ENCODE peak calls at places on chromosomes 13 and 19, in four cellular contexts. N is thoracic aorta, I is RWPE1, X is body of pancreas. V is an unnamed sample.

GRCh38 chr13:102707465-102707864 is 12.6 kb upstream of the METTL21C start:
- DNase-seq in N (no peak), I (peak; percentile 85), X (no peak), V (no peak)

GRCh38 chr13:21147827-21148226 is 28.5 kb downstream of the SKA3 start:
- DNase-seq in N (no peak), I (no peak), X (no peak), V (no peak)

GRCh38 chr19:5803752-5804515 is 933 bp upstream of the NRTN start:
- DNase-seq in N (no peak), I (peak; percentile 90), X (peak; percentile 94), V (peak; percentile 95)

GRCh38 chr13:23986619-23987018 is 89.3 kb upstream of the C1QTNF9B start:
- DNase-seq in N (no peak), I (no peak), X (no peak), V (no peak)

GRCh38 chr13:29753593-29754485 is 96.6 kb downstream of the UBL3 start:
- DNase-seq in N (no peak), I (no peak), X (no peak), V (no peak)

GRCh38 chr13:40389081-40389641 is 277.3 kb downstream of the FOXO1 start:
- DNase-seq in N (no peak), I (no peak), X (no peak), V (no peak)

GRCh38 chr19:4389064-4389375 is 11.3 kb downstream of the SH3GL1 start:
- DNase-seq in N (no peak), I (no peak), X (no peak), V (no peak)

GRCh38 chr13:75687145-75687763 is 51.1 kb downstream of the LMO7 start:
- DNase-seq in N (no peak), I (no peak), X (no peak), V (no peak)

GRCh38 chr13:36975172-36975571 is 24.0 kb downstream of the ALG5 start:
- DNase-seq in N (no peak), I (no peak), X (no peak), V (no peak)

GRCh38 chr19:3987619-3988371 is 2.5 kb upstream of the EEF2 start:
- DNase-seq in N (peak; percentile 53), I (peak; percentile 85), X (peak; percentile 93), V (peak; percentile 93)

GRCh38 chr19:47243364-47243775 is 12.4 kb upstream of the BBC3 start:
- DNase-seq in N (no peak), I (no peak), X (no peak), V (no peak)

GRCh38 chr19:4589579-4590410 is 30.3 kb upstream of the SEMA6B start:
- DNase-seq in N (no peak), I (no peak), X (no peak), V (no peak)

GRCh38 chr13:18628428-18628827 is 553.2 kb downstream of the TUBA3C start:
- DNase-seq in N (no peak), I (no peak), X (no peak), V (no peak)

GRCh38 chr13:74250738-74251190 is 116.6 kb upstream of the KLF12 start:
- DNase-seq in N (no peak), I (peak; percentile 20), X (no peak), V (no peak)

GRCh38 chr19:3655402-3656072 is 28.9 kb upstream of the CACTIN start:
- DNase-seq in N (no peak), I (peak; percentile 93), X (no peak), V (peak; percentile 33)

GRCh38 chr13:36414461-36414860 is 17.8 kb upstream of the CCNA1 start:
- DNase-seq in N (no peak), I (no peak), X (no peak), V (no peak)

GRCh38 chr13:114019367-114019766 is 45.5 kb upstream of the C13orf46 start:
- DNase-seq in N (no peak), I (peak; percentile 33), X (no peak), V (no peak)

GRCh38 chr19:35098413-35099049 is 17.1 kb upstream of the FXYD3 start:
- DNase-seq in N (no peak), I (peak; percentile 59), X (peak; percentile 95), V (peak; percentile 85)

GRCh38 chr13:50156140-50156539 is 140.9 kb downstream of the KCNRG start:
- DNase-seq in N (no peak), I (peak; percentile 31), X (no peak), V (no peak)

GRCh38 chr13:47168086-47168485 is 271.2 kb upstream of the HTR2A start:
- DNase-seq in N (no peak), I (peak; percentile 29), X (no peak), V (no peak)

GRCh38 chr19:47582320-47582909 is 9.5 kb upstream of the ZNF541 start:
- DNase-seq in N (no peak), I (no peak), X (no peak), V (no peak)

GRCh38 chr13:28375250-28375930 is 119.5 kb downstream of the FLT1 start:
- DNase-seq in N (no peak), I (no peak), X (no peak), V (no peak)

GRCh38 chr13:78660130-78660857 is 1.3 kb upstream of the OBI1 start:
- DNase-seq in N (no peak), I (no peak), X (no peak), V (no peak)

GRCh38 chr19:17402982-17403855 is 2.2 kb downstream of the BST2 start:
- DNase-seq in N (no peak), I (peak; percentile 87), X (no peak), V (no peak)

GRCh38 chr13:74398599-74398998 is 264.4 kb upstream of the KLF12 start:
- DNase-seq in N (no peak), I (no peak), X (no peak), V (no peak)

GRCh38 chr19:41941410-41942202 is 13.4 kb upstream of the ERFL start:
- DNase-seq in N (no peak), I (no peak), X (no peak), V (no peak)

GRCh38 chr13:59771272-59771671 is 392.5 kb downstream of the DIAPH3 start:
- DNase-seq in N (no peak), I (peak; percentile 8), X (no peak), V (no peak)

GRCh38 chr19:11580665-11581418 is 3.4 kb upstream of the ACP5 start:
- DNase-seq in N (no peak), I (no peak), X (peak; percentile 15), V (peak; percentile 46)

GRCh38 chr13:51816604-51817254 is 12.8 kb upstream of the DHRS12 start:
- DNase-seq in N (no peak), I (peak; percentile 39), X (no peak), V (no peak)

GRCh38 chr13:70366720-70367119 is 258.5 kb upstream of the KLHL1 start:
- DNase-seq in N (no peak), I (no peak), X (no peak), V (no peak)

GRCh38 chr13:51342706-51343105 is 3.2 kb downstream of the SERPINE3 start:
- DNase-seq in N (no peak), I (no peak), X (no peak), V (no peak)

GRCh38 chr13:44801990-44802389 is 187.3 kb downstream of the NUFIP1 start:
- DNase-seq in N (no peak), I (peak; percentile 84), X (no peak), V (peak; percentile 45)

GRCh38 chr13:99086869-99087129 is 108.9 kb upstream of the DOCK9 start:
- DNase-seq in N (no peak), I (peak; percentile 40), X (peak; percentile 35), V (no peak)

GRCh38 chr19:54133312-54133956 is 4.1 kb upstream of the CNOT3 start:
- DNase-seq in N (no peak), I (no peak), X (no peak), V (no peak)

GRCh38 chr13:101751488-101751887 is 299.0 kb downstream of the ITGBL1 start:
- DNase-seq in N (no peak), I (peak; percentile 59), X (no peak), V (no peak)

GRCh38 chr19:17327654-17328516 is 6.8 kb downstream of the ANO8 start:
- DNase-seq in N (no peak), I (peak; percentile 72), X (peak; percentile 66), V (peak; percentile 65)

GRCh38 chr19:42066075-42066754 is 3.8 kb downstream of the GRIK5 start:
- DNase-seq in N (no peak), I (peak; percentile 66), X (no peak), V (no peak)

GRCh38 chr13:95111608-95112007 is 189.6 kb downstream of the ABCC4 start:
- DNase-seq in N (no peak), I (no peak), X (no peak), V (no peak)

DNA sequence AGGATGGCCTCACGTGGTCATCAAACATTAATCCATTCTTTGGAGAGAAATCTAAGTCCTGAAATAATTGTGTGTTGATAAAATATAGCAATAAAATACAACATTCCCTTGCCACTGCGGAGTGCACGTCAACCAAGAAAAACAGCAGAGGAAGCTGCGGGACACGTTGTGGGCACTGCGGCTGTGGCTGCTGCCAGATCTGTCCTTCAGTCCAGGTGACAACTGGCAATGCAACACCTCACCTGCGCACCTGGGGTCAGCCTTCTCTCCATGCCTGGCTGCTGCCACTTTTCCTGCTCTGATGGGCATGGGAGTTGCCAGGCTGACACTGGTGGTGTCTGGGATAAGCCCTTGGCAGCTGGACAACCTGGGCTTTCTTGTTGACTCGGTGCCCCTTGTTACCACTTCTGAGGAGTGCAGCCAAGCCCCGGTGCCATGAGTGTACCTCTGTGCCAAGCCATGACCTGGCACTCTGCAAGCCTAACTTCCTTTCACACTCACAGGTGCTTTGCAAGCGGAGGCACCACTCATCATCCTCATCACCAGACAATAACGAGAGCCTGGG is 251.6 kb upstream of the TSHZ3 start:
- DNase-seq in N (no peak), I (no peak), X (no peak), V (no peak)
- TF ChIP-seq CTCF in N (no peak), I (no peak), X (no peak), V (no peak)

DNA sequence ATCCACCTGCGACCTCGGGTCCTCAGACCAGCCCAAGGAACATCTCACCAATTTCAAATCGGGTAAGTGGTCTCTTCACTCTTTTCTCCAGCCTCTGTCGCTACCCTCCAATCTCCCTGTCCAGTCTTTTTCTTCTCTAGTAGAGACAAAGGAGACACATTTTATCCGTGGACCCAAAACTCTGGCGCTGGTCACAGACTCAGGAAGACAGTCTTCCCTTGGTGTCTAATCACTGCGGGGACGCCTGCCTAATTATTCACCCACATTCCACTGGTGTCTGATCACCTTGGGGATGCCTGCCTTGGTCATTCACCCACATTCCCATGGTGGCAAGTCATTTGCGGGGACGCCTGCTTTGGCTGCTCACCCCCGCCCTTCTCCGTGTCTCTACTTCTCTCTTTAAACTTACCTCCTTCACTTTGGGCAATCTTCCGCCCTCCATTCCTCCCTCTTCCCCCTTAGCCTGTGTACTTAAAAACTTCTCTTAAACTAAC is 13.9 kb upstream of the OR10H1 start:
- DNase-seq in N (no peak), I (no peak), X (no peak), V (no peak)
- H3K27ac ChIP-seq in N (no peak overlapping the region), I (no peak overlapping the region), X (no peak overlapping the region), V (no peak overlapping the region)

GRCh38 chr19:56692496-56692895 is 20.9 kb upstream of the ZNF835 start:
- DNase-seq in N (no peak), I (no peak), X (no peak), V (no peak)
- TF ChIP-seq CTCF in N (no peak), I (no peak), X (no peak), V (no peak)

GRCh38 chr19:14149011-14149410 is 12.6 kb upstream of the ASF1B start:
- DNase-seq in N (no peak), I (no peak), X (no peak), V (no peak)
- H3K27ac ChIP-seq in N (peak overlapping the region; percentile 70), I (peak overlapping the region; percentile 64), X (no peak overlapping the region), V (peak overlapping the region; percentile 74)

GRCh38 chr19:40605201-40605971 is 4.2 kb downstream of the LTBP4 start:
- DNase-seq in N (no peak), I (peak; percentile 91), X (peak; percentile 83), V (peak; percentile 86)
- TF ChIP-seq CTCF in N (no peak), I (peak; percentile 39), X (no peak), V (peak; percentile 20)